ENCODE peak calls at places on chromosome 20, in six cellular contexts. Q is HCT116, T is natural killer cell, U is dorsolateral prefrontal cortex, S is nephron progenitor cell, Z is GM12891. V is an unnamed sample.

GRCh38 chr20:19673575-19673974 is 84.5 kb upstream of the RIN2 start:
- DNase-seq in Q (no peak), T (no peak), U (no peak), S (no peak), Z (no peak), V (no peak)

GRCh38 chr20:13312300-13312699 is 91.2 kb downstream of the ISM1 start:
- DNase-seq in Q (no peak), T (no peak), U (no peak), S (no peak), Z (no peak), V (no peak)

GRCh38 chr20:22810626-22811559 is 224.2 kb upstream of the SSTR4 start:
- DNase-seq in Q (no peak), T (no peak), U (no peak), S (no peak), Z (no peak), V (no peak)

GRCh38 chr20:19380211-19380610 is 167.8 kb downstream of the SLC24A3 start:
- DNase-seq in Q (no peak), T (no peak), U (no peak), S (no peak), Z (no peak), V (no peak)

GRCh38 chr20:43914286-43914685 is 366 bp upstream of the TOX2 start:
- DNase-seq in Q (no peak), T (no peak), U (no peak), S (no peak), Z (no peak), V (no peak)

GRCh38 chr20:63394069-63394468 is 32.9 kb upstream of the CHRNA4 start:
- DNase-seq in Q (no peak), T (no peak), U (peak), S (peak), Z (no peak), V (no peak)

GRCh38 chr20:52422574-52423463 is 231.2 kb upstream of the ZFP64 start:
- DNase-seq in Q (no peak), T (no peak), U (no peak), S (no peak), Z (no peak), V (no peak)

GRCh38 chr20:16083639-16084280 is 489.5 kb downstream of the KIF16B start:
- DNase-seq in Q (no peak), T (no peak), U (no peak), S (no peak), Z (no peak), V (no peak)

GRCh38 chr20:48467622-48468021 is 360.2 kb downstream of the PREX1 start:
- DNase-seq in Q (peak), T (no peak), U (no peak), S (no peak), Z (no peak), V (no peak)

GRCh38 chr20:38326309-38326708 is 20.0 kb upstream of the LBP start:
- DNase-seq in Q (no peak), T (no peak), U (no peak), S (no peak), Z (no peak), V (no peak)

GRCh38 chr20:57399587-57400261 is 8.5 kb downstream of the RBM38 start:
- DNase-seq in Q (no peak), T (no peak), U (no peak), S (no peak), Z (no peak), V (no peak)

GRCh38 chr20:32458061-32458836 is 100.1 kb downstream of the ASXL1 start:
- DNase-seq in Q (no peak), T (no peak), U (no peak), S (peak), Z (no peak), V (no peak)

GRCh38 chr20:1776608-1777475 is 118.4 kb upstream of the SIRPA start:
- DNase-seq in Q (peak), T (peak), U (peak), S (peak), Z (peak), V (peak)

GRCh38 chr20:49907405-49908257 is 7.7 kb downstream of the SPATA2 start:
- DNase-seq in Q (no peak), T (no peak), U (no peak), S (no peak), Z (no peak), V (no peak)

GRCh38 chr20:48846516-48847492 is 19.0 kb upstream of the PREX1 start:
- DNase-seq in Q (no peak), T (no peak), U (no peak), S (peak), Z (peak), V (peak)

GRCh38 chr20:39004508-39004907 is 42.4 kb downstream of the DHX35 start:
- DNase-seq in Q (no peak), T (no peak), U (no peak), S (no peak), Z (no peak), V (no peak)

GRCh38 chr20:25222461-25223178 is 25.3 kb upstream of the PYGB start:
- DNase-seq in Q (no peak), T (no peak), U (no peak), S (no peak), Z (no peak), V (no peak)

GRCh38 chr20:32509639-32510066 is 75.5 kb downstream of the NOL4L start:
- DNase-seq in Q (no peak), T (peak), U (no peak), S (no peak), Z (no peak), V (no peak)

GRCh38 chr20:40777653-40778052 is 88.6 kb upstream of the MAFB start:
- DNase-seq in Q (no peak), T (no peak), U (no peak), S (no peak), Z (no peak), V (no peak)

GRCh38 chr20:32189691-32190607 is 17.6 kb downstream of the PLAGL2 start:
- DNase-seq in Q (no peak), T (peak), U (peak), S (peak), Z (peak), V (no peak)

GRCh38 chr20:29409833-29410804 is 1847.3 kb upstream of the DEFB115 start:
- DNase-seq in Q (no peak), T (no peak), U (no peak), S (no peak), Z (no peak), V (no peak)

GRCh38 chr20:22508426-22508825 is 75.9 kb downstream of the FOXA2 start:
- DNase-seq in Q (no peak), T (no peak), U (no peak), S (no peak), Z (no peak), V (no peak)

GRCh38 chr20:48949304-48950170 is 28.0 kb downstream of the ARFGEF2 start:
- DNase-seq in Q (no peak), T (no peak), U (no peak), S (no peak), Z (no peak), V (no peak)

GRCh38 chr20:25177890-25178321 is 17.6 kb upstream of the ENTPD6 start:
- DNase-seq in Q (no peak), T (no peak), U (no peak), S (no peak), Z (no peak), V (no peak)

GRCh38 chr20:37193821-37194220 is 14.5 kb upstream of the MROH8 start:
- DNase-seq in Q (no peak), T (no peak), U (no peak), S (no peak), Z (no peak), V (no peak)

GRCh38 chr20:57867181-57867803 is 157.5 kb upstream of the PMEPA1 start:
- DNase-seq in Q (no peak), T (no peak), U (no peak), S (no peak), Z (no peak), V (no peak)

GRCh38 chr20:19121463-19121862 is 91.0 kb upstream of the SLC24A3 start:
- DNase-seq in Q (no peak), T (no peak), U (no peak), S (no peak), Z (no peak), V (no peak)

GRCh38 chr20:61918548-61918947 is 147.1 kb downstream of the TAF4 start:
- DNase-seq in Q (no peak), T (no peak), U (no peak), S (no peak), Z (no peak), V (no peak)

GRCh38 chr20:33337119-33337518 is 54.1 kb downstream of the BPIFB1 start:
- DNase-seq in Q (no peak), T (no peak), U (no peak), S (no peak), Z (no peak), V (no peak)

GRCh38 chr20:62367136-62367482 is at the start of gene LAMA5:
- DNase-seq in Q (no peak), T (no peak), U (no peak), S (peak), Z (peak), V (no peak)

GRCh38 chr20:7911586-7912330 is 28.5 kb downstream of the HAO1 start:
- DNase-seq in Q (no peak), T (no peak), U (no peak), S (no peak), Z (no peak), V (no peak)

GRCh38 chr20:62063601-62063980 is 2.1 kb downstream of the TAF4 start:
- DNase-seq in Q (no peak), T (no peak), U (peak), S (peak), Z (no peak), V (peak)

GRCh38 chr20:64188682-64189529 is 24.7 kb downstream of the MYT1 start:
- DNase-seq in Q (peak), T (no peak), U (no peak), S (no peak), Z (no peak), V (no peak)

GRCh38 chr20:48722002-48722731 is 105.6 kb downstream of the PREX1 start:
- DNase-seq in Q (no peak), T (peak), U (no peak), S (no peak), Z (no peak), V (no peak)

GRCh38 chr20:24754691-24755090 is 194.4 kb upstream of the CST7 start:
- DNase-seq in Q (no peak), T (no peak), U (no peak), S (no peak), Z (no peak), V (no peak)

GRCh38 chr20:51326241-51326819 is 216.2 kb downstream of the NFATC2 start:
- DNase-seq in Q (peak), T (peak), U (no peak), S (peak), Z (no peak), V (no peak)

GRCh38 chr20:1327241-1327653 is 1.7 kb downstream of the SDCBP2 start:
- DNase-seq in Q (no peak), T (no peak), U (peak), S (no peak), Z (no peak), V (peak)